ENCODE peak calls at places on chromosomes 3 and 15, in eight cellular contexts. N is GM13977, F is HFF-Myc, M is upper lobe of left lung, G is uterus, I is colonic mucosa, O is lower lobe of right lung, L is AG04450. W is an unnamed sample.

GRCh38 chr3:55000546-55000945 is 72.7 kb upstream of the LRTM1 start:
- DNase-seq in N (no peak), F (peak; percentile 75), M (peak; percentile 43), G (no peak), I (no peak), O (no peak), L (peak; percentile 77), W (peak; percentile 63)

GRCh38 chr3:115245437-115245836 is 98.3 kb upstream of the ZBTB20 start:
- DNase-seq in N (no peak), F (peak; percentile 78), M (no peak), G (no peak), I (no peak), O (no peak), L (peak; percentile 76), W (peak; percentile 71)

GRCh38 chr15:67032608-67033007 is 32.8 kb upstream of the SMAD3 start:
- DNase-seq in N (no peak), F (no peak), M (no peak), G (no peak), I (no peak), O (no peak), L (no peak), W (no peak)

GRCh38 chr15:98035577-98036010 is 75.1 kb downstream of the ARRDC4 start:
- DNase-seq in N (no peak), F (no peak), M (no peak), G (no peak), I (no peak), O (no peak), L (no peak), W (no peak)

GRCh38 chr15:74269362-74270035 is 33.4 kb downstream of the CCDC33 start:
- DNase-seq in N (no peak), F (no peak), M (no peak), G (no peak), I (no peak), O (no peak), L (no peak), W (no peak)

GRCh38 chr15:101773496-101774100 is 29.7 kb upstream of the OR4F6 start:
- DNase-seq in N (no peak), F (no peak), M (no peak), G (no peak), I (no peak), O (no peak), L (no peak), W (no peak)

GRCh38 chr15:29089731-29090616 is 179.6 kb downstream of the NSMCE3 start:
- DNase-seq in N (no peak), F (no peak), M (no peak), G (no peak), I (no peak), O (no peak), L (peak; percentile 13), W (no peak)

GRCh38 chr15:83720466-83720865 is 66.5 kb downstream of the ADAMTSL3 start:
- DNase-seq in N (no peak), F (no peak), M (no peak), G (no peak), I (no peak), O (no peak), L (no peak), W (no peak)

GRCh38 chr15:77527164-77527778 is 105.4 kb downstream of the LINGO1 start:
- DNase-seq in N (peak; percentile 11), F (no peak), M (no peak), G (no peak), I (no peak), O (no peak), L (peak; percentile 59), W (no peak)

GRCh38 chr15:31262901-31263671 is 63.5 kb upstream of the KLF13 start:
- DNase-seq in N (peak; percentile 73), F (no peak), M (peak; percentile 77), G (peak; percentile 16), I (peak; percentile 40), O (peak; percentile 70), L (no peak), W (no peak)

GRCh38 chr15:78105541-78106241 is 13.3 kb downstream of the SH2D7 start:
- DNase-seq in N (no peak), F (no peak), M (no peak), G (no peak), I (no peak), O (no peak), L (no peak), W (no peak)

GRCh38 chr15:50227076-50227475 is 38.5 kb downstream of the HDC start:
- DNase-seq in N (no peak), F (no peak), M (no peak), G (no peak), I (no peak), O (no peak), L (peak; percentile 34), W (peak; percentile 14)

GRCh38 chr15:58410353-58410752 is 21.4 kb upstream of the LIPC start:
- DNase-seq in N (no peak), F (no peak), M (no peak), G (no peak), I (no peak), O (no peak), L (no peak), W (peak; percentile 46)

GRCh38 chr3:162602619-162603018 is 1106.0 kb downstream of the OTOL1 start:
- DNase-seq in N (no peak), F (no peak), M (no peak), G (no peak), I (no peak), O (no peak), L (no peak), W (no peak)

GRCh38 chr3:61961882-61962281 is 400.5 kb downstream of the PTPRG start:
- DNase-seq in N (no peak), F (no peak), M (no peak), G (no peak), I (no peak), O (no peak), L (no peak), W (no peak)

GRCh38 chr15:37087050-37087691 is 13.2 kb downstream of the MEIS2 start:
- DNase-seq in N (no peak), F (no peak), M (no peak), G (no peak), I (no peak), O (no peak), L (no peak), W (no peak)

GRCh38 chr15:88337993-88338392 is 81.5 kb upstream of the NTRK3 start:
- DNase-seq in N (no peak), F (no peak), M (no peak), G (no peak), I (no peak), O (no peak), L (no peak), W (no peak)

GRCh38 chr15:80179025-80179759 is 26.4 kb downstream of the FAH start:
- DNase-seq in N (no peak), F (peak; percentile 73), M (no peak), G (no peak), I (no peak), O (no peak), L (peak; percentile 85), W (peak; percentile 61)

GRCh38 chr3:112811150-112811884 is 35.3 kb downstream of the CD200R1L start:
- DNase-seq in N (no peak), F (peak; percentile 44), M (no peak), G (peak; percentile 89), I (peak; percentile 21), O (no peak), L (peak; percentile 66), W (peak; percentile 68)

GRCh38 chr15:36557364-36557763 is 22.1 kb upstream of the CDIN1 start:
- DNase-seq in N (no peak), F (no peak), M (no peak), G (no peak), I (no peak), O (no peak), L (no peak), W (no peak)

GRCh38 chr3:52983828-52984227 is 62.0 kb downstream of the SFMBT1 start:
- DNase-seq in N (no peak), F (no peak), M (no peak), G (no peak), I (no peak), O (no peak), L (no peak), W (no peak)

GRCh38 chr3:59920801-59921200 is 871.0 kb upstream of the CFAP20DC start:
- DNase-seq in N (no peak), F (no peak), M (no peak), G (no peak), I (no peak), O (no peak), L (no peak), W (no peak)

GRCh38 chr3:141840737-141841544 is 35.5 kb upstream of the ATP1B3 start:
- DNase-seq in N (no peak), F (no peak), M (no peak), G (no peak), I (no peak), O (no peak), L (no peak), W (no peak)

GRCh38 chr3:57974796-57975388 is 33.3 kb upstream of the FLNB start:
- DNase-seq in N (no peak), F (peak; percentile 94), M (no peak), G (no peak), I (no peak), O (no peak), L (peak; percentile 87), W (peak; percentile 87)

GRCh38 chr3:127406309-127407025 is 118.6 kb upstream of the PRR20G start:
- DNase-seq in N (no peak), F (no peak), M (peak; percentile 19), G (no peak), I (no peak), O (no peak), L (no peak), W (no peak)
- TF ChIP-seq CTCF in N (peak; percentile 24), F (peak; percentile 46), M (no peak), G (no peak), I (peak; percentile 16), O (no peak), L (no peak), W (no peak)

GRCh38 chr3:193563999-193564398 is 9.3 kb upstream of the ATP13A4 start:
- DNase-seq in N (no peak), F (no peak), M (peak; percentile 80), G (no peak), I (peak; percentile 65), O (peak; percentile 49), L (no peak), W (no peak)
- TF ChIP-seq CTCF in N (no peak), F (peak; percentile 9), M (no peak), G (no peak), I (peak; percentile 29), O (peak; percentile 14), L (no peak), W (no peak)

GRCh38 chr3:134039161-134039862 is 9.6 kb upstream of the SLCO2A1 start:
- DNase-seq in N (no peak), F (no peak), M (no peak), G (no peak), I (peak; percentile 87), O (no peak), L (no peak), W (no peak)
- TF ChIP-seq CTCF in N (peak; percentile 19), F (peak; percentile 21), M (no peak), G (no peak), I (no peak), O (no peak), L (no peak), W (peak; percentile 26)

DNA sequence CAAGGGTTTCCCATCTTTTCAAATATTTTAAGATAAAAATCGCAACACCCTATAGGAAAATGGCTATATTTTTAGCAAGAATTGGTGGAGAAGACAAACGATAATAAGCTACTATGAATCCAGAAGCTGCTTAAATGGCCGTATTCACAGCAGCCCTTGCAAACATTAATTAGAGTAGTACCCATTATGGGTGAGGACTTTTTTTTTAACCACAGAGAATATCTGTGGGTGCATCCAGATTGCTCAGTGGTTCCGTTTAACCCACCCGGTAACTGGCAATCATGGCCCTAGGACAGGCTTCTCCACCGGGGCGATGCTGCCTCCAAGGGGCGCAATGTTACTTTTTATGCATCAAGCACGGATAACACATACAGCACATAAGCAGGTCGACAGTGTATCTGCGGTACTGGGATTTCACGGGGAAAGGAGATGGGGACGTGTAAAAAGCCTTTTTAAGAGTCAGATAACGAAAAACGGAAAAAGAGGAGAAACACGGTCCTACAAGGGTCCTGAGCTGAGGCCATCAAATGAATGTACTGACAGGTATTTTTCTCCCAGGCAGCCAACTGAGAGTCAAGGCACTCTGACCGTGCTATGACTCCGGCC is 968 bp upstream of the TMEM266 start:
- DNase-seq in N (peak; percentile 57), F (no peak), M (peak; percentile 24), G (no peak), I (peak; percentile 20), O (no peak), L (no peak), W (no peak)
- TF ChIP-seq CTCF in N (peak; percentile 25), F (peak; percentile 7), M (no peak), G (no peak), I (no peak), O (no peak), L (peak; percentile 12), W (no peak)

W was measured in AG09319.